ENCODE peak calls at places on chromosome 20, in ten cellular contexts. One of them, this sample, is unnamed.

GRCh38 chr20:3652217-3652616 is 11.0 kb downstream of the GFRA4 start:
- DNase-seq in GM12865: no peak
- DNase-seq in psoas muscle: no peak
- DNase-seq in HFF-Myc: no peak
- DNase-seq in mucosa of descending colon: no peak
- DNase-seq in A673: no peak
- DNase-seq in uterus: no peak
- DNase-seq in GM23338: no peak
- DNase-seq in AG10803: no peak
- DNase-seq in tibial artery: no peak
- DNase-seq in this sample: no peak

GRCh38 chr20:38590682-38591483 is 9.9 kb downstream of the ADIG start:
- DNase-seq in GM12865: no peak
- DNase-seq in psoas muscle: no peak
- DNase-seq in HFF-Myc: no peak
- DNase-seq in mucosa of descending colon: no peak
- DNase-seq in A673: peak; percentile 40
- DNase-seq in uterus: no peak
- DNase-seq in GM23338: peak; percentile 48
- DNase-seq in AG10803: no peak
- DNase-seq in tibial artery: no peak
- DNase-seq in this sample: no peak

GRCh38 chr20:63979221-63979548 is 257 bp downstream of the SAMD10 start:
- DNase-seq in GM12865: no peak
- DNase-seq in psoas muscle: no peak
- DNase-seq in HFF-Myc: no peak
- DNase-seq in mucosa of descending colon: peak; percentile 62
- DNase-seq in A673: no peak
- DNase-seq in uterus: no peak
- DNase-seq in GM23338: no peak
- DNase-seq in AG10803: no peak
- DNase-seq in tibial artery: no peak
- DNase-seq in this sample: no peak

GRCh38 chr20:9928281-9928737 is 89.4 kb upstream of the PAK5 start:
- DNase-seq in GM12865: peak; percentile 70
- DNase-seq in psoas muscle: no peak
- DNase-seq in HFF-Myc: no peak
- DNase-seq in mucosa of descending colon: no peak
- DNase-seq in A673: no peak
- DNase-seq in uterus: no peak
- DNase-seq in GM23338: no peak
- DNase-seq in AG10803: no peak
- DNase-seq in tibial artery: no peak
- DNase-seq in this sample: no peak

GRCh38 chr20:3550857-3551256 is 80.0 kb downstream of the ATRN start:
- DNase-seq in GM12865: no peak
- DNase-seq in psoas muscle: no peak
- DNase-seq in HFF-Myc: no peak
- DNase-seq in mucosa of descending colon: no peak
- DNase-seq in A673: no peak
- DNase-seq in uterus: no peak
- DNase-seq in GM23338: no peak
- DNase-seq in AG10803: no peak
- DNase-seq in tibial artery: no peak
- DNase-seq in this sample: no peak

GRCh38 chr20:20213722-20214121 is 154.2 kb upstream of the INSM1 start:
- DNase-seq in GM12865: no peak
- DNase-seq in psoas muscle: no peak
- DNase-seq in HFF-Myc: no peak
- DNase-seq in mucosa of descending colon: no peak
- DNase-seq in A673: no peak
- DNase-seq in uterus: no peak
- DNase-seq in GM23338: no peak
- DNase-seq in AG10803: no peak
- DNase-seq in tibial artery: no peak
- DNase-seq in this sample: no peak

GRCh38 chr20:36582322-36582721 is 8.9 kb downstream of the TGIF2 start:
- DNase-seq in GM12865: no peak
- DNase-seq in psoas muscle: no peak
- DNase-seq in HFF-Myc: no peak
- DNase-seq in mucosa of descending colon: no peak
- DNase-seq in A673: no peak
- DNase-seq in uterus: no peak
- DNase-seq in GM23338: no peak
- DNase-seq in AG10803: no peak
- DNase-seq in tibial artery: no peak
- DNase-seq in this sample: no peak

GRCh38 chr20:6006603-6006949 is 47.3 kb downstream of the LRRN4 start:
- DNase-seq in GM12865: no peak
- DNase-seq in psoas muscle: no peak
- DNase-seq in HFF-Myc: no peak
- DNase-seq in mucosa of descending colon: no peak
- DNase-seq in A673: no peak
- DNase-seq in uterus: no peak
- DNase-seq in GM23338: no peak
- DNase-seq in AG10803: no peak
- DNase-seq in tibial artery: no peak
- DNase-seq in this sample: no peak

GRCh38 chr20:11901127-11901526 is 16.6 kb upstream of the BTBD3 start:
- DNase-seq in GM12865: no peak
- DNase-seq in psoas muscle: no peak
- DNase-seq in HFF-Myc: peak; percentile 80
- DNase-seq in mucosa of descending colon: no peak
- DNase-seq in A673: no peak
- DNase-seq in uterus: no peak
- DNase-seq in GM23338: peak; percentile 20
- DNase-seq in AG10803: peak; percentile 89
- DNase-seq in tibial artery: no peak
- DNase-seq in this sample: no peak

GRCh38 chr20:32534661-32535240 is 50.4 kb downstream of the NOL4L start:
- DNase-seq in GM12865: peak; percentile 35
- DNase-seq in psoas muscle: no peak
- DNase-seq in HFF-Myc: no peak
- DNase-seq in mucosa of descending colon: no peak
- DNase-seq in A673: no peak
- DNase-seq in uterus: no peak
- DNase-seq in GM23338: peak; percentile 58
- DNase-seq in AG10803: no peak
- DNase-seq in tibial artery: no peak
- DNase-seq in this sample: no peak

GRCh38 chr20:64192406-64192805 is 28.2 kb downstream of the MYT1 start:
- DNase-seq in GM12865: no peak
- DNase-seq in psoas muscle: no peak
- DNase-seq in HFF-Myc: no peak
- DNase-seq in mucosa of descending colon: no peak
- DNase-seq in A673: no peak
- DNase-seq in uterus: no peak
- DNase-seq in GM23338: peak; percentile 75
- DNase-seq in AG10803: no peak
- DNase-seq in tibial artery: no peak
- DNase-seq in this sample: no peak

GRCh38 chr20:37353285-37353849 is 7.4 kb downstream of the SRC start:
- DNase-seq in GM12865: no peak
- DNase-seq in psoas muscle: no peak
- DNase-seq in HFF-Myc: no peak
- DNase-seq in mucosa of descending colon: no peak
- DNase-seq in A673: no peak
- DNase-seq in uterus: no peak
- DNase-seq in GM23338: no peak
- DNase-seq in AG10803: no peak
- DNase-seq in tibial artery: no peak
- DNase-seq in this sample: no peak

GRCh38 chr20:20549267-20549612 is 163.2 kb downstream of the RALGAPA2 start:
- DNase-seq in GM12865: no peak
- DNase-seq in psoas muscle: no peak
- DNase-seq in HFF-Myc: no peak
- DNase-seq in mucosa of descending colon: no peak
- DNase-seq in A673: no peak
- DNase-seq in uterus: no peak
- DNase-seq in GM23338: no peak
- DNase-seq in AG10803: no peak
- DNase-seq in tibial artery: no peak
- DNase-seq in this sample: no peak

GRCh38 chr20:25622049-25622448 is 1.8 kb downstream of the NANP start:
- DNase-seq in GM12865: no peak
- DNase-seq in psoas muscle: no peak
- DNase-seq in HFF-Myc: no peak
- DNase-seq in mucosa of descending colon: no peak
- DNase-seq in A673: no peak
- DNase-seq in uterus: no peak
- DNase-seq in GM23338: no peak
- DNase-seq in AG10803: no peak
- DNase-seq in tibial artery: no peak
- DNase-seq in this sample: no peak
- H3K4me3 ChIP-seq in GM12865: no peak overlapping the region
- H3K4me3 ChIP-seq in psoas muscle: no peak overlapping the region
- H3K4me3 ChIP-seq in HFF-Myc: peak overlapping the region; percentile 91
- H3K4me3 ChIP-seq in mucosa of descending colon: no peak overlapping the region
- H3K4me3 ChIP-seq in A673: peak overlapping the region; percentile 98
- H3K4me3 ChIP-seq in uterus: no peak overlapping the region
- H3K4me3 ChIP-seq in GM23338: peak overlapping the region; percentile 81
- H3K4me3 ChIP-seq in AG10803: no peak overlapping the region
- H3K4me3 ChIP-seq in tibial artery: no peak overlapping the region
- H3K4me3 ChIP-seq in this sample: peak overlapping the region; percentile 93

DNA sequence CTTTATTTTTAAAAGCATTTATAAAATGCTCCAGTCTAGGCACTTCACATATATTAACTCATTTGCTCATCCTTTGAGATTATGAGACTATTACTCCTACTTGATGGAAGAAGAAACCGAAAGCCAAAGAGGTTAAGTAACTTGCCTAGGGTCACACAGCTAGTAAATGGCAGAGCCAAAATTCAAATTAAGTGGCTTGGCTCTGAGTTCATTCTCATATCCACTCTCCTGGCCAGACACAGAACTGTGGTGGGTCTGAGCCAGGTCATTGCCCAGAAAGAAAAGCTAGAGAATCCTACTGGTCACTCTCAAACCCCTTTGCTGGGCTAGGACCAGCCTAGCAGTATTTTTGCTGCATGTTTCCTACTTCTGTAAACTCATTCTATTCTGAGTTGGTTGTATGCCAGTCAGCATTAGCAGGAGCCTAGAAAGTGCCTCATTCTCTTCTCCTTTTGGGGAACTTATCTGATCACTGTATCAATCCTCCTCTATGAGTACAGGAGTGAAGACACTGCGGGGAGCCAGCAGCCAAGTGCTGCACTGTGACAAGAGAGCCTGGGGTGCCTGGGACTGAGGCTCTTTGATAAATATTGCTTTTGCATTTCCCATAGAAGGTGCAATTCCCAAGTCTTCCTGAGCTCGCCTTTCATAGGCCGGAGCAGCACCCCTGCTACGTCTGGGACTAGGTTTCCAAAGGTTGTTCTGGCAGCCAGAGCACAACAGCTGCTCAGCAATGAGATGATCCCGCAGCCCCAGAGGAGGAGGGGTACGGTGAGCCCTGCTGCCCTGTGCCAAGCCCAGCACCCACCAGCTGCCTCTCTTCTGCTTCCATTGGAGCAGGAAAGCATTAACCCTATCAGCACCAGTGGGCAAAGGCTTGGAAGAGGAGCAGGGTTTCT is 728.3 kb downstream of the MAFB start:
- DNase-seq in GM12865: peak; percentile 3
- DNase-seq in psoas muscle: peak; percentile 80
- DNase-seq in HFF-Myc: no peak
- DNase-seq in mucosa of descending colon: no peak
- DNase-seq in A673: peak; percentile 7
- DNase-seq in uterus: no peak
- DNase-seq in GM23338: peak; percentile 44
- DNase-seq in AG10803: no peak
- DNase-seq in tibial artery: no peak
- DNase-seq in this sample: no peak
- TF ChIP-seq CTCF in GM12865: no peak
- TF ChIP-seq CTCF in psoas muscle: peak; percentile 18
- TF ChIP-seq CTCF in HFF-Myc: no peak
- TF ChIP-seq CTCF in mucosa of descending colon: no peak
- TF ChIP-seq CTCF in A673: no peak
- TF ChIP-seq CTCF in uterus: no peak
- TF ChIP-seq CTCF in GM23338: no peak
- TF ChIP-seq CTCF in AG10803: no peak
- TF ChIP-seq CTCF in tibial artery: no peak
- TF ChIP-seq CTCF in this sample: no peak

GRCh38 chr20:35174458-35175216 is 2.8 kb downstream of the PROCR start:
- DNase-seq in GM12865: no peak
- DNase-seq in psoas muscle: peak; percentile 52
- DNase-seq in HFF-Myc: no peak
- DNase-seq in mucosa of descending colon: peak; percentile 70
- DNase-seq in A673: no peak
- DNase-seq in uterus: peak; percentile 28
- DNase-seq in GM23338: peak; percentile 81
- DNase-seq in AG10803: no peak
- DNase-seq in tibial artery: no peak
- DNase-seq in this sample: no peak
- H3K4me3 ChIP-seq in GM12865: no peak overlapping the region
- H3K4me3 ChIP-seq in psoas muscle: peak overlapping the region; percentile 4
- H3K4me3 ChIP-seq in HFF-Myc: no peak overlapping the region
- H3K4me3 ChIP-seq in mucosa of descending colon: no peak overlapping the region
- H3K4me3 ChIP-seq in A673: no peak overlapping the region
- H3K4me3 ChIP-seq in uterus: no peak overlapping the region
- H3K4me3 ChIP-seq in GM23338: peak overlapping the region; percentile 51
- H3K4me3 ChIP-seq in AG10803: no peak overlapping the region
- H3K4me3 ChIP-seq in tibial artery: no peak overlapping the region
- H3K4me3 ChIP-seq in this sample: peak overlapping the region; percentile 46

GRCh38 chr20:45890077-45890996 is 671 bp downstream of the NEURL2 start:
- DNase-seq in GM12865: peak; percentile 35
- DNase-seq in psoas muscle: peak; percentile 90
- DNase-seq in HFF-Myc: no peak
- DNase-seq in mucosa of descending colon: peak; percentile 87
- DNase-seq in A673: peak; percentile 76
- DNase-seq in uterus: peak; percentile 85
- DNase-seq in GM23338: peak; percentile 92
- DNase-seq in AG10803: peak; percentile 76
- DNase-seq in tibial artery: peak; percentile 90
- DNase-seq in this sample: no peak

GRCh38 chr20:45893831-45894230 is 2.7 kb downstream of the CTSA start:
- DNase-seq in GM12865: no peak
- DNase-seq in psoas muscle: no peak
- DNase-seq in HFF-Myc: no peak
- DNase-seq in mucosa of descending colon: no peak
- DNase-seq in A673: peak; percentile 36
- DNase-seq in uterus: no peak
- DNase-seq in GM23338: no peak
- DNase-seq in AG10803: peak; percentile 6
- DNase-seq in tibial artery: no peak
- DNase-seq in this sample: no peak

GRCh38 chr20:45892828-45893500 is 1.8 kb downstream of the CTSA start:
- DNase-seq in GM12865: peak; percentile 44
- DNase-seq in psoas muscle: no peak
- DNase-seq in HFF-Myc: no peak
- DNase-seq in mucosa of descending colon: peak; percentile 66
- DNase-seq in A673: no peak
- DNase-seq in uterus: no peak
- DNase-seq in GM23338: no peak
- DNase-seq in AG10803: no peak
- DNase-seq in tibial artery: no peak
- DNase-seq in this sample: no peak

GRCh38 chr20:45892049-45892816 is 1.1 kb downstream of the CTSA start:
- DNase-seq in GM12865: no peak
- DNase-seq in psoas muscle: no peak
- DNase-seq in HFF-Myc: no peak
- DNase-seq in mucosa of descending colon: no peak
- DNase-seq in A673: peak; percentile 34
- DNase-seq in uterus: no peak
- DNase-seq in GM23338: peak; percentile 21
- DNase-seq in AG10803: peak; percentile 34
- DNase-seq in tibial artery: no peak
- DNase-seq in this sample: no peak

GRCh38 chr20:45890997-45891983 is at the start of the genes CTSA and NEURL2:
- DNase-seq in GM12865: peak; percentile 96
- DNase-seq in psoas muscle: peak; percentile 97
- DNase-seq in HFF-Myc: no peak
- DNase-seq in mucosa of descending colon: peak; percentile 96
- DNase-seq in A673: peak; percentile 88
- DNase-seq in uterus: peak; percentile 95
- DNase-seq in GM23338: peak; percentile 95
- DNase-seq in AG10803: peak; percentile 92
- DNase-seq in tibial artery: peak; percentile 96
- DNase-seq in this sample: no peak
- TF ChIP-seq CTCF in GM12865: no peak
- TF ChIP-seq CTCF in psoas muscle: no peak
- TF ChIP-seq CTCF in HFF-Myc: no peak
- TF ChIP-seq CTCF in mucosa of descending colon: no peak
- TF ChIP-seq CTCF in A673: no peak
- TF ChIP-seq CTCF in uterus: no peak
- TF ChIP-seq CTCF in GM23338: no peak
- TF ChIP-seq CTCF in AG10803: no peak
- TF ChIP-seq CTCF in tibial artery: no peak
- TF ChIP-seq CTCF in this sample: no peak